ENCODE peak calls at places on chromosomes 7 and 10, in eight cellular contexts. One of them, this sample, is unnamed.

GRCh38 chr7:147811923-147812322 is 778.6 kb upstream of the C7orf33 start:
- DNase-seq in NCI-H2081: no peak
- DNase-seq in activated CD4-positive, CD25-positive, alpha-beta regulatory T cell: no peak
- DNase-seq in iPS-NIHi11: no peak
- DNase-seq in fibroblast of pulmonary artery: no peak
- DNase-seq in A549: no peak
- DNase-seq in AG08396: no peak
- DNase-seq in SW480: no peak
- DNase-seq in this sample: no peak

GRCh38 chr10:3131098-3131497 is 41.5 kb downstream of the PITRM1 start:
- DNase-seq in NCI-H2081: no peak
- DNase-seq in activated CD4-positive, CD25-positive, alpha-beta regulatory T cell: no peak
- DNase-seq in iPS-NIHi11: no peak
- DNase-seq in fibroblast of pulmonary artery: peak; percentile 43
- DNase-seq in A549: peak; percentile 63
- DNase-seq in AG08396: no peak
- DNase-seq in SW480: no peak
- DNase-seq in this sample: no peak

GRCh38 chr7:37675739-37676138 is 7.8 kb upstream of the GPR141 start:
- DNase-seq in NCI-H2081: no peak
- DNase-seq in activated CD4-positive, CD25-positive, alpha-beta regulatory T cell: no peak
- DNase-seq in iPS-NIHi11: no peak
- DNase-seq in fibroblast of pulmonary artery: no peak
- DNase-seq in A549: no peak
- DNase-seq in AG08396: no peak
- DNase-seq in SW480: no peak
- DNase-seq in this sample: no peak

GRCh38 chr10:120433176-120433575 is 23.9 kb upstream of the PLPP4 start:
- DNase-seq in NCI-H2081: no peak
- DNase-seq in activated CD4-positive, CD25-positive, alpha-beta regulatory T cell: no peak
- DNase-seq in iPS-NIHi11: no peak
- DNase-seq in fibroblast of pulmonary artery: no peak
- DNase-seq in A549: no peak
- DNase-seq in AG08396: no peak
- DNase-seq in SW480: no peak
- DNase-seq in this sample: no peak

GRCh38 chr7:75559355-75559986 is 67.4 kb downstream of the SPDYE5 start:
- DNase-seq in NCI-H2081: no peak
- DNase-seq in activated CD4-positive, CD25-positive, alpha-beta regulatory T cell: no peak
- DNase-seq in iPS-NIHi11: no peak
- DNase-seq in fibroblast of pulmonary artery: no peak
- DNase-seq in A549: no peak
- DNase-seq in AG08396: no peak
- DNase-seq in SW480: no peak
- DNase-seq in this sample: no peak

GRCh38 chr10:104639595-104640338 is 1.3 kb upstream of the SORCS3 start:
- DNase-seq in NCI-H2081: no peak
- DNase-seq in activated CD4-positive, CD25-positive, alpha-beta regulatory T cell: no peak
- DNase-seq in iPS-NIHi11: no peak
- DNase-seq in fibroblast of pulmonary artery: no peak
- DNase-seq in A549: peak; percentile 25
- DNase-seq in AG08396: no peak
- DNase-seq in SW480: no peak
- DNase-seq in this sample: peak; percentile 77

GRCh38 chr10:11142809-11143208 is 125.1 kb downstream of the CELF2 start:
- DNase-seq in NCI-H2081: no peak
- DNase-seq in activated CD4-positive, CD25-positive, alpha-beta regulatory T cell: no peak
- DNase-seq in iPS-NIHi11: no peak
- DNase-seq in fibroblast of pulmonary artery: no peak
- DNase-seq in A549: no peak
- DNase-seq in AG08396: no peak
- DNase-seq in SW480: no peak
- DNase-seq in this sample: no peak

GRCh38 chr10:102744374-102745051 is 765 bp downstream of the WBP1L start:
- DNase-seq in NCI-H2081: no peak
- DNase-seq in activated CD4-positive, CD25-positive, alpha-beta regulatory T cell: no peak
- DNase-seq in iPS-NIHi11: no peak
- DNase-seq in fibroblast of pulmonary artery: no peak
- DNase-seq in A549: no peak
- DNase-seq in AG08396: no peak
- DNase-seq in SW480: peak; percentile 28
- DNase-seq in this sample: peak; percentile 61

GRCh38 chr10:7967035-7967434 is 87.5 kb upstream of the GATA3 start:
- DNase-seq in NCI-H2081: no peak
- DNase-seq in activated CD4-positive, CD25-positive, alpha-beta regulatory T cell: no peak
- DNase-seq in iPS-NIHi11: no peak
- DNase-seq in fibroblast of pulmonary artery: no peak
- DNase-seq in A549: no peak
- DNase-seq in AG08396: no peak
- DNase-seq in SW480: no peak
- DNase-seq in this sample: no peak